ENCODE peak calls at places on chromosomes 3 and 15, in seven cellular contexts. A is cardiac fibroblast, I is right atrium auricular region, W is tibial artery, V is AG09309, N is choroid plexus epithelial cell, U is tibial nerve. Y is an unnamed sample.
A peak's percentile ranks its signal among the peaks of the same experiment; 100 is the strongest.

GRCh38 chr3:55059027-55059629 is 131.3 kb upstream of the LRTM1 start:
- DNase-seq in A (no peak), I (no peak), W (no peak), V (no peak), N (peak; percentile 40), U (no peak), Y (no peak)

GRCh38 chr3:183781246-183781645 is 44.1 kb downstream of the MAP6D1 start:
- DNase-seq in A (no peak), I (no peak), W (no peak), V (no peak), N (no peak), U (no peak), Y (no peak)

GRCh38 chr3:53375019-53375418 is 27.7 kb upstream of the DCP1A start:
- DNase-seq in A (peak; percentile 56), I (no peak), W (peak; percentile 34), V (no peak), N (peak; percentile 77), U (no peak), Y (peak; percentile 18)

GRCh38 chr3:196274585-196274984 is 12.9 kb downstream of the PCYT1A start:
- DNase-seq in A (no peak), I (no peak), W (no peak), V (no peak), N (peak; percentile 53), U (no peak), Y (no peak)

GRCh38 chr15:93989611-93990010 is 241.8 kb upstream of the MCTP2 start:
- DNase-seq in A (no peak), I (no peak), W (no peak), V (no peak), N (no peak), U (no peak), Y (no peak)

GRCh38 chr15:79522656-79523055 is 90.5 kb downstream of the MINAR1 start:
- DNase-seq in A (no peak), I (peak; percentile 1), W (no peak), V (no peak), N (no peak), U (no peak), Y (no peak)

GRCh38 chr3:88984832-88985231 is 122.6 kb upstream of the EPHA3 start:
- DNase-seq in A (no peak), I (no peak), W (no peak), V (no peak), N (peak; percentile 33), U (no peak), Y (no peak)

GRCh38 chr3:178507507-178508442 is 28.5 kb upstream of the KCNMB2 start:
- DNase-seq in A (no peak), I (no peak), W (no peak), V (no peak), N (no peak), U (no peak), Y (no peak)

GRCh38 chr3:139764936-139765335 is 87.2 kb upstream of the NMNAT3 start:
- DNase-seq in A (peak; percentile 49), I (no peak), W (no peak), V (peak; percentile 69), N (peak; percentile 92), U (no peak), Y (peak; percentile 60)

GRCh38 chr3:187044871-187045552 is 94.3 kb downstream of the RPL39L start:
- DNase-seq in A (peak; percentile 49), I (no peak), W (peak; percentile 45), V (no peak), N (no peak), U (no peak), Y (no peak)

GRCh38 chr3:10514407-10515069 is 9.2 kb upstream of the ATP2B2 start:
- DNase-seq in A (no peak), I (no peak), W (no peak), V (no peak), N (no peak), U (no peak), Y (no peak)

GRCh38 chr15:45134682-45135604 is 5.1 kb downstream of the DUOX1 start:
- DNase-seq in A (no peak), I (no peak), W (no peak), V (no peak), N (no peak), U (no peak), Y (no peak)

GRCh38 chr15:67132276-67132675 is 66.9 kb downstream of the SMAD3 start:
- DNase-seq in A (no peak), I (no peak), W (no peak), V (no peak), N (no peak), U (no peak), Y (no peak)

GRCh38 chr3:72728958-72729467 is 119.2 kb downstream of the SHQ1 start:
- DNase-seq in A (no peak), I (no peak), W (no peak), V (no peak), N (no peak), U (no peak), Y (no peak)

GRCh38 chr15:26648676-26649075 is 124.2 kb downstream of the GABRB3 start:
- DNase-seq in A (no peak), I (no peak), W (no peak), V (no peak), N (no peak), U (no peak), Y (no peak)

GRCh38 chr3:50572801-50573371 is 3.6 kb downstream of the HEMK1 start:
- DNase-seq in A (no peak), I (no peak), W (no peak), V (no peak), N (no peak), U (no peak), Y (no peak)

GRCh38 chr3:100548053-100548452 is 55.6 kb downstream of the TMEM45A start:
- DNase-seq in A (no peak), I (no peak), W (no peak), V (no peak), N (no peak), U (no peak), Y (no peak)

GRCh38 chr3:132253262-132253878 is 63.8 kb upstream of the ACP3 start:
- DNase-seq in A (peak; percentile 84), I (no peak), W (no peak), V (peak; percentile 23), N (peak; percentile 89), U (no peak), Y (no peak)

GRCh38 chr3:7640787-7641186 is 779.9 kb downstream of the GRM7 start:
- DNase-seq in A (no peak), I (no peak), W (no peak), V (no peak), N (no peak), U (no peak), Y (no peak)

GRCh38 chr3:113825090-113825489 is 13.5 kb upstream of the GRAMD1C start:
- DNase-seq in A (peak; percentile 11), I (no peak), W (no peak), V (no peak), N (peak; percentile 34), U (no peak), Y (no peak)
- TF ChIP-seq CTCF in A (peak; percentile 43), I (no peak), W (no peak), V (peak; percentile 27), N (peak; percentile 47), U (no peak), Y (no peak)

GRCh38 chr3:127490271-127491023 is 100.1 kb downstream of the TPRA1 start:
- DNase-seq in A (no peak), I (peak; percentile 42), W (no peak), V (no peak), N (no peak), U (no peak), Y (no peak)
- H3K4me3 ChIP-seq in A (no peak overlapping the region), I (no peak overlapping the region), W (no peak overlapping the region), V (no peak overlapping the region), N (no peak overlapping the region), U (no peak overlapping the region), Y (no peak overlapping the region)

GRCh38 chr3:127449489-127450212 is 140.9 kb downstream of the TPRA1 start:
- DNase-seq in A (no peak), I (no peak), W (no peak), V (no peak), N (no peak), U (no peak), Y (no peak)

GRCh38 chr3:127448671-127449070 is 141.9 kb downstream of the TPRA1 start:
- DNase-seq in A (no peak), I (no peak), W (peak; percentile 9), V (no peak), N (no peak), U (no peak), Y (no peak)

GRCh38 chr3:127450331-127450730 is 140.2 kb downstream of the TPRA1 start:
- DNase-seq in A (no peak), I (no peak), W (peak; percentile 13), V (no peak), N (no peak), U (no peak), Y (no peak)

GRCh38 chr3:127446756-127447155 is 143.8 kb downstream of the TPRA1 start:
- DNase-seq in A (no peak), I (no peak), W (peak; percentile 9), V (no peak), N (no peak), U (no peak), Y (no peak)

GRCh38 chr3:127448161-127448561 is 142.4 kb downstream of the TPRA1 start:
- DNase-seq in A (no peak), I (no peak), W (peak; percentile 18), V (no peak), N (peak; percentile 19), U (no peak), Y (no peak)
- TF ChIP-seq CTCF in A (no peak), I (no peak), W (no peak), V (no peak), N (peak; percentile 10), U (no peak), Y (no peak)

GRCh38 chr3:4995500-4996053 is 16.3 kb downstream of the BHLHE40 start:
- DNase-seq in A (peak; percentile 38), I (peak; percentile 50), W (no peak), V (no peak), N (peak; percentile 52), U (no peak), Y (no peak)

GRCh38 chr3:4994144-4994730 is 15.0 kb downstream of the BHLHE40 start:
- DNase-seq in A (no peak), I (peak; percentile 40), W (no peak), V (no peak), N (peak; percentile 52), U (no peak), Y (no peak)

GRCh38 chr3:4996223-4996765 is 17.1 kb downstream of the BHLHE40 start:
- DNase-seq in A (no peak), I (peak; percentile 58), W (no peak), V (no peak), N (no peak), U (no peak), Y (no peak)

GRCh38 chr3:4993276-4994143 is 14.3 kb downstream of the BHLHE40 start:
- DNase-seq in A (no peak), I (peak; percentile 56), W (no peak), V (no peak), N (no peak), U (no peak), Y (no peak)

DNA sequence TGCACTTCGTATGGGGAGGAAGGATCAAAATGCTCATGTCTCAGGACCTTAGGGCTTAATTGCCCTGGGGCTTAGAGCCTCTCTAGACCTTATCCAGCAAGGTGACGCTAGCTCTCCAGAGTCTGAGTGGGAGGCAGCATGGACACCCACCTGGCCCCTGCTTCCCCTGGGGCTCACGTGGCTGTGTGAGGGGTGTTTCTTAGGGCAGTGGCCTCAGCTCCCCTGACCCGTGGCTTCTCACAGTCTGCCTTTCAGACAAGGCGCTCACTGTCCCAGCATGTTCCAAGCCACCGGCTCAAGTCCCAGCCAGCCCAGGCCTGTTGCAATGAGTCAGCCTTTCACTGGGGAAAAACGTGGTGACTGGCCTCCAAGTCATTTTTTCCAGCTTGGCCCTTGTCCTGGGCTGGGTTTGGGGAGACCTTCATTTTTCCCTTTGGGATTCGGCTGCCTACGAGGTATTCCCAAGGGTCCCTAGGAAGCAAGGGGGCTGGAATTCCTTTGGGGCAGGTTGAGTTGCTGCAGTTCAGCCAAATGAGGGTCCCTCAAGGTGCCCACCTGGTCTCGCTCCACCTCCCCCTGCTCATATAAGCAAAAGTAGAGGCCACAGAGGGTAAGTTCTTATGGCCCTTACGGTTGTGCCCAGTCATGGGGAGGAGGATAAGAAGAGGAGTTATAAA is 15.7 kb downstream of the BHLHE40 start:
- DNase-seq in A (peak; percentile 78), I (peak; percentile 94), W (peak; percentile 88), V (no peak), N (peak; percentile 89), U (peak; percentile 54), Y (peak; percentile 94)
- H3K4me3 ChIP-seq in A (no peak overlapping the region), I (no peak overlapping the region), W (no peak overlapping the region), V (no peak overlapping the region), N (no peak overlapping the region), U (no peak overlapping the region), Y (no peak overlapping the region)

Y was measured in retinal pigment epithelial cell.